ENCODE peak calls at places on chromosomes 2 and 18, in six cellular contexts. K is psoas muscle; L is heart left ventricle; Y is tibial artery; V is CD8-positive, alpha-beta memory T cell; C is upper lobe of right lung. G is an unnamed sample.

GRCh38 chr18:26383454-26384270 is 157.4 kb downstream of the TAF4B start:
- DNase-seq in Y (no peak), K (no peak), V (no peak), C (no peak), L (no peak), G (no peak)

GRCh38 chr2:121205321-121205942 is 79.6 kb downstream of the TFCP2L1 start:
- DNase-seq in Y (peak; percentile 64), V (no peak), C (peak; percentile 55), K (peak; percentile 37), L (peak; percentile 68), G (peak; percentile 21)

GRCh38 chr2:84908948-84909713 is 3.7 kb downstream of the TMSB10 start:
- DNase-seq in Y (no peak), V (peak; percentile 40), C (no peak), K (no peak), L (no peak), G (no peak)

GRCh38 chr18:46706968-46707367 is 49.9 kb downstream of the ST8SIA5 start:
- DNase-seq in L (no peak), C (no peak), K (no peak), V (no peak), Y (no peak), G (no peak)

GRCh38 chr2:157572725-157573124 is 55.9 kb downstream of the ACVR1C start:
- DNase-seq in C (no peak), L (no peak), Y (no peak), K (no peak), V (no peak), G (no peak)

GRCh38 chr2:233059797-233060499 is at the start of gene INPP5D:
- DNase-seq in C (peak; percentile 77), Y (peak; percentile 67), V (peak; percentile 64), L (peak; percentile 54), K (peak; percentile 31), G (peak; percentile 95)

GRCh38 chr2:122203523-122203922 is 448.1 kb downstream of the TSN start:
- DNase-seq in V (no peak), Y (no peak), C (no peak), K (no peak), L (no peak), G (no peak)

GRCh38 chr2:19874726-19875125 is 27.1 kb downstream of the TTC32 start:
- DNase-seq in Y (no peak), C (no peak), L (no peak), K (no peak), V (no peak), G (no peak)

GRCh38 chr2:177598321-177598922 is 205.8 kb downstream of the AGPS start:
- DNase-seq in K (no peak), C (no peak), V (no peak), Y (no peak), L (peak; percentile 59), G (no peak)

GRCh38 chr2:37720533-37721218 is 49.2 kb upstream of the CDC42EP3 start:
- DNase-seq in K (no peak), Y (no peak), C (no peak), V (no peak), L (no peak), G (no peak)

GRCh38 chr2:1748741-1749488 is 4.6 kb upstream of the PXDN start:
- DNase-seq in L (no peak), V (no peak), Y (peak; percentile 45), C (peak; percentile 28), K (no peak), G (peak; percentile 61)

GRCh38 chr2:138430181-138430580 is 71.4 kb upstream of the SPOPL start:
- DNase-seq in Y (no peak), K (no peak), C (no peak), L (no peak), V (no peak), G (no peak)

GRCh38 chr2:223604231-223604630 is 2.1 kb upstream of the SCG2 start:
- DNase-seq in K (no peak), Y (no peak), V (no peak), L (no peak), C (no peak), G (no peak)

GRCh38 chr2:295081-295480 is 7.2 kb upstream of the ALKAL2 start:
- DNase-seq in V (no peak), C (no peak), L (no peak), K (no peak), Y (no peak), G (no peak)

GRCh38 chr2:218434456-218434855 is 15.5 kb downstream of the VIL1 start:
- DNase-seq in Y (peak; percentile 42), C (peak; percentile 49), K (no peak), L (no peak), V (no peak), G (peak; percentile 27)

GRCh38 chr2:10392951-10393647 is 55.0 kb downstream of the ODC1 start:
- DNase-seq in Y (no peak), K (no peak), L (no peak), C (no peak), V (no peak), G (no peak)

GRCh38 chr2:65031341-65032015 is 24.7 kb upstream of the CEP68 start:
- DNase-seq in Y (no peak), V (no peak), L (no peak), C (no peak), K (no peak), G (peak; percentile 80)

GRCh38 chr2:170816499-170817246 is at the start of gene GAD1:
- DNase-seq in Y (peak; percentile 88), L (peak; percentile 75), C (peak; percentile 81), K (peak; percentile 33), V (peak; percentile 27), G (peak; percentile 89)

GRCh38 chr2:178482437-178482836 is 2.2 kb downstream of the PLEKHA3 start:
- DNase-seq in K (no peak), L (no peak), Y (no peak), C (no peak), V (no peak), G (no peak)

GRCh38 chr18:9706081-9706935 is 1.8 kb upstream of the RAB31 start:
- DNase-seq in C (no peak), L (no peak), K (no peak), Y (no peak), V (no peak), G (no peak)

GRCh38 chr2:191202209-191202721 is 42.9 kb upstream of the MYO1B start:
- DNase-seq in V (no peak), C (no peak), K (no peak), Y (no peak), L (no peak), G (no peak)

GRCh38 chr18:5962362-5962761 is 67.0 kb upstream of the TMEM200C start:
- DNase-seq in C (no peak), L (no peak), Y (no peak), K (no peak), V (no peak), G (no peak)

GRCh38 chr2:113236367-113237159 is 42.2 kb downstream of the PAX8 start:
- DNase-seq in C (peak; percentile 79), K (no peak), L (no peak), Y (no peak), V (no peak), G (no peak)

GRCh38 chr2:191189112-191189635 is 38.4 kb upstream of the STAT4 start:
- DNase-seq in L (no peak), Y (no peak), C (no peak), K (no peak), V (no peak), G (no peak)

GRCh38 chr18:74742573-74742972 is 144.9 kb downstream of the ZNF407 start:
- DNase-seq in L (no peak), Y (no peak), K (no peak), C (no peak), V (no peak), G (no peak)

GRCh38 chr2:229419158-229419557 is 148.1 kb upstream of the PID1 start:
- DNase-seq in K (no peak), L (no peak), Y (no peak), C (no peak), V (no peak), G (no peak)

GRCh38 chr2:44016282-44016681 is 20.5 kb upstream of the LRPPRC start:
- DNase-seq in Y (no peak), C (no peak), V (no peak), L (peak; percentile 53), K (peak; percentile 23), G (no peak)

GRCh38 chr2:136363921-136364320 is 246.0 kb upstream of the CXCR4 start:
- DNase-seq in K (no peak), Y (no peak), V (no peak), C (no peak), L (no peak), G (no peak)

GRCh38 chr2:137846993-137847392 is 117.3 kb upstream of the HNMT start:
- DNase-seq in K (no peak), Y (no peak), C (no peak), L (no peak), V (no peak), G (no peak)

GRCh38 chr2:216545359-216545758 is 46.7 kb downstream of the RPL37A start:
- DNase-seq in K (no peak), V (no peak), Y (no peak), C (no peak), L (no peak), G (no peak)

GRCh38 chr2:235583144-235583543 is 89.3 kb downstream of the AGAP1 start:
- DNase-seq in L (no peak), V (no peak), Y (no peak), K (no peak), C (no peak), G (no peak)
- H3K4me1 ChIP-seq in L (peaks cover 4% of the 10 kb centered on the region), V (no peaks in the 10 kb centered on the region), Y (no peaks in the 10 kb centered on the region), K (no peaks in the 10 kb centered on the region), C (no peaks in the 10 kb centered on the region), G (peaks cover 9% of the 10 kb centered on the region)

GRCh38 chr2:199456383-199457146 is 1.2 kb downstream of the SATB2 start:
- DNase-seq in V (no peak), L (no peak), C (no peak), Y (no peak), K (no peak), G (no peak)
- H3K27me3 ChIP-seq in V (peaks cover 37% of the 10 kb centered on the region), L (peaks cover 83% of the 10 kb centered on the region), C (peaks cover 75% of the 10 kb centered on the region), Y (no peaks in the 10 kb centered on the region), K (peaks cover 82% of the 10 kb centered on the region), G (peaks cover 94% of the 10 kb centered on the region)

DNA sequence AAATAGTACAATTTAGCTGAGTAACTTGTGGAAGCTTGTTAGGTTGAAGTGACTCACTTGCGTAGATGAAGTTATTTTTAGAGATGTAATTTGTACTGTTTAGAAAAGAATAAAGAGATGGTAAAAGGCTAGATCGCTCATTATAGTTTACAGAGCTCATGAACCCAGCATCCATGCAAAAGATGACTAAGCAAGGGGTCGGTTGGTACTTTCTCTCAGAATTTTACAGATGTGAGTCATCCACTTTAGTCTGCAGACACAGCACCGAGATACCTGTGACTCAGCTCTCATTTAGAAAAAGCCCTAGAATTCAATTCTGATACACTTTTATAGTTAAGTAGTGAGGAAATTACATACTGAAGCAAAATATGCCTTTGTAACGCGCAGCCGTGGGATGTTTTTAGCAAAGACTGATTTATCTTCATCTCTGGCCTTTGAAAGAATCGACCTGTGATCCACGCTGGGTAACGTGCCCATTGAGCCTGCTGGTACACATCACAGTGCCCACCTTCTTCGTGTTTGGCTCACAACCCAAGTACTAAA is 116.5 kb upstream of the FOSL2 start:
- DNase-seq in K (no peak), V (no peak), C (no peak), Y (no peak), L (no peak), G (no peak)
- H3K4me1 ChIP-seq in K (peaks cover 33% of the 10 kb centered on the region), V (peaks cover 11% of the 10 kb centered on the region), C (peaks cover 7% of the 10 kb centered on the region), Y (peaks cover 28% of the 10 kb centered on the region), L (peaks cover 32% of the 10 kb centered on the region), G (no peaks in the 10 kb centered on the region)

DNA sequence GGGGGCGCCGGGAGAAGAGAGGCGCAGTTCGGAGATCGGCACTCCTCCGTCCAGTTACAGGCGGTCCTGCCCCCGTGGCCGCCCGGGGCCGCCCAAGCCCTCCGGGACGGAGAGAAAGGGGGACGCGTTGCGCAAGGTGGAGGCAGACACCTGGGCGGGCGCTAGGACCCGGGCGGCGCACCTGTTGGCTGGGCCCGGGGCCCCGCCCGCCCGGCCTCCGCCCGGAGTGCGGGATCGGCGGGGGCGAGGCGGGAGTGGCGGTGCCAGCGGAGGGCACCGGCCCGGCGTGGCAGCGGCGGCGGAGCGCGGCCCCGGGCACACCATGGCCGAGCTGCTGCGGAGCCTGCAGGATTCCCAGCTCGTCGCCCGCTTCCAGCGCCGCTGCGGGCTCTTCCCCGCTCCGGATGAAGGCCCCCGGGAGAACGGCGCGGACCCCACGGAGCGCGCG is at the start of gene SGPP2:
- DNase-seq in C (peak; percentile 87), Y (no peak), V (no peak), L (no peak), K (no peak), G (peak; percentile 80)
- H3K27me3 ChIP-seq in C (peaks cover 25% of the 10 kb centered on the region), Y (no peaks in the 10 kb centered on the region), V (peaks cover 14% of the 10 kb centered on the region), L (peaks cover 30% of the 10 kb centered on the region), K (peaks cover 32% of the 10 kb centered on the region), G (peaks cover 11% of the 10 kb centered on the region)

G was measured in spleen.